ENCODE peak calls at places on chromosome 2, in seven cellular contexts. One of them, this sample, is unnamed.

GRCh38 chr2:38835015-38835601 is 40.6 kb downstream of the DHX57 start:
- DNase-seq in K562: no peak
- DNase-seq in HCT116: peak
- DNase-seq in H1: no peak
- DNase-seq in WTC11: no peak
- DNase-seq in HEK293T: no peak
- DNase-seq in GM12878: no peak
- DNase-seq in this sample: peak

GRCh38 chr2:234492687-234493086 is 4.2 kb downstream of the ARL4C start:
- DNase-seq in HEK293T: no peak
- DNase-seq in K562: no peak
- DNase-seq in HCT116: no peak
- DNase-seq in H1: no peak
- DNase-seq in GM12878: no peak
- DNase-seq in WTC11: no peak
- DNase-seq in this sample: no peak

GRCh38 chr2:215829261-215829660 is 184.1 kb downstream of the MREG start:
- DNase-seq in K562: no peak
- DNase-seq in WTC11: no peak
- DNase-seq in H1: no peak
- DNase-seq in GM12878: no peak
- DNase-seq in HEK293T: no peak
- DNase-seq in HCT116: no peak
- DNase-seq in this sample: no peak

GRCh38 chr2:229445013-229445412 is 173.9 kb upstream of the PID1 start:
- DNase-seq in GM12878: no peak
- DNase-seq in HCT116: peak
- DNase-seq in K562: no peak
- DNase-seq in H1: peak
- DNase-seq in WTC11: no peak
- DNase-seq in HEK293T: no peak
- DNase-seq in this sample: peak

GRCh38 chr2:11304476-11304875 is 40.0 kb downstream of the ROCK2 start:
- DNase-seq in HCT116: no peak
- DNase-seq in HEK293T: no peak
- DNase-seq in WTC11: no peak
- DNase-seq in H1: no peak
- DNase-seq in K562: no peak
- DNase-seq in GM12878: no peak
- DNase-seq in this sample: no peak

GRCh38 chr2:221124542-221125235 is 447.4 kb downstream of the EPHA4 start:
- DNase-seq in K562: no peak
- DNase-seq in WTC11: peak
- DNase-seq in HCT116: no peak
- DNase-seq in GM12878: no peak
- DNase-seq in H1: no peak
- DNase-seq in HEK293T: no peak
- DNase-seq in this sample: no peak

GRCh38 chr2:65724752-65725151 is 292.4 kb upstream of the SPRED2 start:
- DNase-seq in H1: no peak
- DNase-seq in HEK293T: no peak
- DNase-seq in GM12878: no peak
- DNase-seq in HCT116: no peak
- DNase-seq in WTC11: no peak
- DNase-seq in K562: no peak
- DNase-seq in this sample: no peak

GRCh38 chr2:98923244-98923940 is 12.6 kb downstream of the CRACDL start:
- DNase-seq in H1: no peak
- DNase-seq in GM12878: no peak
- DNase-seq in HCT116: no peak
- DNase-seq in K562: no peak
- DNase-seq in WTC11: no peak
- DNase-seq in HEK293T: no peak
- DNase-seq in this sample: no peak

GRCh38 chr2:74001121-74001520 is 16.4 kb downstream of the TET3 start:
- DNase-seq in K562: no peak
- DNase-seq in HCT116: no peak
- DNase-seq in HEK293T: no peak
- DNase-seq in WTC11: no peak
- DNase-seq in H1: no peak
- DNase-seq in GM12878: no peak
- DNase-seq in this sample: no peak

GRCh38 chr2:206160124-206160806 is 570 bp downstream of the EEF1B2 start:
- DNase-seq in WTC11: no peak
- DNase-seq in HEK293T: peak
- DNase-seq in HCT116: no peak
- DNase-seq in K562: peak
- DNase-seq in GM12878: no peak
- DNase-seq in H1: no peak
- DNase-seq in this sample: peak

GRCh38 chr2:133109772-133110171 is 439.8 kb upstream of the LYPD1 start:
- DNase-seq in H1: no peak
- DNase-seq in K562: no peak
- DNase-seq in HCT116: no peak
- DNase-seq in GM12878: no peak
- DNase-seq in WTC11: no peak
- DNase-seq in HEK293T: no peak
- DNase-seq in this sample: no peak

GRCh38 chr2:99112617-99113016 is 28.9 kb upstream of the C2orf15 start:
- DNase-seq in K562: no peak
- DNase-seq in HEK293T: no peak
- DNase-seq in H1: no peak
- DNase-seq in WTC11: no peak
- DNase-seq in HCT116: no peak
- DNase-seq in GM12878: no peak
- DNase-seq in this sample: no peak

GRCh38 chr2:74429487-74430451 is 8.2 kb downstream of the WDR54 start:
- DNase-seq in K562: no peak
- DNase-seq in HEK293T: no peak
- DNase-seq in HCT116: no peak
- DNase-seq in H1: no peak
- DNase-seq in WTC11: no peak
- DNase-seq in GM12878: no peak
- DNase-seq in this sample: peak

GRCh38 chr2:188693111-188693510 is 281.1 kb upstream of the COL3A1 start:
- DNase-seq in K562: no peak
- DNase-seq in HCT116: peak
- DNase-seq in H1: no peak
- DNase-seq in WTC11: no peak
- DNase-seq in GM12878: no peak
- DNase-seq in HEK293T: no peak
- DNase-seq in this sample: no peak
- TF ChIP-seq SP1 in K562: no peak
- TF ChIP-seq SP1 in HCT116: peak
- TF ChIP-seq SP1 in H1: no peak
- TF ChIP-seq SP1 in WTC11: no peak
- TF ChIP-seq SP1 in GM12878: no peak
- TF ChIP-seq SP1 in HEK293T: no peak
- TF ChIP-seq SP1 in this sample: no peak

DNA sequence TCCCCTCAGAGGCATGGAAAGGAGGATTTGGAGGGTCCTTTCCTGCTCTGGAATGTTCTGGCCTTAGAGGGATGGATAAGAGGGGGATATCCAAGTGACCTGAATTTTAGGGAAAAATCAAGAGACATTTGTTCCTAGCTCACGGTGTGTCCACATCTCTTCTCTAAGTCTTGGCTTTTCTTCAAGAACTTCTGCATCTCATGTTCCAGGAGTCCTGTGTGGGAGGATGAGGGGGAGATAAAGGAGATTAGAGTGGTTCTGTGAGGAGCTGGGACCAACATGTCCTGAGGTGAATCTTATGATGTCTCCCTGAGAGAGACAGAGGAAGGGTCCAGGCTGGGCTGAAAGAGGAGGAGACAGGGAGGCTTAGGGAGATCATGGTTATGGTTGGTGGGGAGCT is 11.7 kb downstream of the EMX1 start:
- DNase-seq in GM12878: no peak
- DNase-seq in K562: no peak
- DNase-seq in HEK293T: no peak
- DNase-seq in WTC11: no peak
- DNase-seq in H1: no peak
- DNase-seq in HCT116: no peak
- DNase-seq in this sample: no peak
- TF ChIP-seq SP1 in GM12878: no peak
- TF ChIP-seq SP1 in K562: no peak
- TF ChIP-seq SP1 in HEK293T: no peak
- TF ChIP-seq SP1 in WTC11: no peak
- TF ChIP-seq SP1 in H1: no peak
- TF ChIP-seq SP1 in HCT116: no peak
- TF ChIP-seq SP1 in this sample: no peak

DNA sequence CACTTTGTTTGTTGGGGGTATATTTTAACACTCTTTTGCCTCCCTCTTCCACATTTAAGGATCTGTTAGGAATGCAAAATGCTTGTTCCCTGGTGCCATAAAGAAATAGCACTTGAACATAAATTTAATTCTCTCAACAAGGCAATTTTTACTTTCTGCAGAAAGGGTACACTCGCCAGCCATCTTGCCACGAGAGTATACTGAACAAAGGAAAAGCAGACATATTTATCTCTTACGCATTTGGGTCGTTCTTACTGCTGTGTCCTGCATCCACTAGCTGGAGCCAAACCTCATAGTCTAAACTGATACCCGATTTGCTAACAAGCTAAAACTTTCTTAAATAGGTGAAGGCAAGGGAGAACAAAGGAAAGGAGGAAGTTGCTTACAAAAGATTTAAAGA is 129.5 kb downstream of the B3GNT2 start:
- DNase-seq in H1: no peak
- DNase-seq in K562: no peak
- DNase-seq in WTC11: no peak
- DNase-seq in HCT116: no peak
- DNase-seq in HEK293T: no peak
- DNase-seq in GM12878: no peak
- DNase-seq in this sample: no peak
- TF ChIP-seq SP1 in H1: no peak
- TF ChIP-seq SP1 in K562: no peak
- TF ChIP-seq SP1 in WTC11: no peak
- TF ChIP-seq SP1 in HCT116: no peak
- TF ChIP-seq SP1 in HEK293T: no peak
- TF ChIP-seq SP1 in GM12878: no peak
- TF ChIP-seq SP1 in this sample: no peak

DNA sequence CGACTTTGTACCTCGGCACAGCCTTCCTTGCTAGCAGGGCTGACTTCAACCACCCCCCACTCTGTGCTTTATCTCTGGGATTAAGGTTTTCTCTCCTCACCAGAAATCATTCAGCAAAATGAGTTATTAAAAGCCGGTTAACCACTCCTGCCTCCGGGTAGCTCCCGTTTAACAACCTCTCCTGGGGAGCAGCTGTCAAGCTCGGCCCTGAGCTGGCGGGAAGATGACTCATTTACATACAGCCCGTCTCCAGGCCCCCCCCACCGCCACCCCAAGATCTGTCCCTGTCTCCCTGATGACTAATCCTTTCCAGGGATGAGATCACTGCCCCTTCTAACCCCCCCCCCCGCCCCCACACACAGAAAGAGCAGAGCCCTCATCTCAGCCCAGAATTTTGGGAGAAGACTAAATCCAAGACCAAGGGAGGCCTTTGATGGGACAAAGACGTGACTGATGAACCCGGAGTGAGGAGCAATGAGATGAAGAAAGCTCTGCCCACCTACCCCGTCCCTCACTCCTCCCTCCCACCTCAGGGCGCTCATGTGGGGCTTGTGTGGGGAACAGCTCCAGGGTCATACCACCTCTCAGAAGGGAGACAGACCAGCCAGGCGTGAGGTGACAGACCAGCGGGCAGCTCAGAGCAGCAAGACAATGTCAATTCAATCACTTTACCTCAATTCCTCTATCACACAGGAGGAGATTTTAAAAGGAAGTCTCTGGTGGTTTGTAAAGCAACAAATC is 131.4 kb downstream of the MSH2 start:
- DNase-seq in GM12878: no peak
- DNase-seq in HEK293T: peak
- DNase-seq in WTC11: no peak
- DNase-seq in HCT116: no peak
- DNase-seq in H1: no peak
- DNase-seq in K562: peak
- DNase-seq in this sample: no peak
- TF ChIP-seq SP1 in GM12878: no peak
- TF ChIP-seq SP1 in HEK293T: no peak
- TF ChIP-seq SP1 in WTC11: no peak
- TF ChIP-seq SP1 in HCT116: no peak
- TF ChIP-seq SP1 in H1: no peak
- TF ChIP-seq SP1 in K562: no peak
- TF ChIP-seq SP1 in this sample: no peak

DNA sequence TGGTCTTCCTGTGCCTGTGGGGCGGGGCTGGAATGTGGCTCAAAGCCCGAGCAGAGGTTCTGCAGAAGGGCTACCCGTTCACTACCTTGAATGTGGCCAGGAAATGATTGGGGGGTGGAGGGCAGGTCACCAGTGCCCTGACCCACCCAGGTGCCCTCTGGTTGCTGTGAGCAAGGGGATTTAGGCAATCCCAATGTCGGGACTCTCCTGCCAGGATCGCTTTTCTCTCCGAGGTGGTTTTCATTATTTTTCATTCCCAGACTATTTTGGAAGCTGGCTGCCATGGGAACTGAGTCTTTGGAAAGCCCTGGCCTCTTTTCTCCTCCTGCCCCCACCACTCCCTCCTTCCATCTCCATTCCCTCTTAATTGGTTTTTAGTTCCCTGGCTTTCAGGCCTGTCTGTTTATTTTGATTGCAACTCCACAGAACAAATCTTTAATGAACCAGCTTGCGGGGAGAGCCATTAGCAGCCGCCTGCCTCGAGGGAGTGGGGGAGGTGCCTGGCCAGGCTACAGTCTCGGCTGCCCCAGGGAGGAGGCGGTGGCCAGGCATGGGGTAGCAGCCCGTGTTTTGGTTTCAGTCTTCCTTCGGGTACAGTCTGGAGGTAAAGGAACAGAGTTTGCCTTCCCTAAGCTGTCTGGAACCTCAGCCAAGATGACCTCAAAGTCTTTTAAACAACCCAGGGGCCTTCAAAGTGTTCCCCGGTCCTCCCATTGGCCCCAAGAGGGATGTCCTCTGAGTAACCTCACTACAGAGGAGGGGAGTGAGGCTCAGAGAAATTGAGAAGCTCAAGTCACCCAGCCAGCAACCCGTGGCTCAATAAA is 114.4 kb upstream of the HAAO start:
- DNase-seq in GM12878: no peak
- DNase-seq in HCT116: no peak
- DNase-seq in WTC11: peak
- DNase-seq in H1: no peak
- DNase-seq in K562: peak
- DNase-seq in HEK293T: peak
- DNase-seq in this sample: no peak
- TF ChIP-seq SP1 in GM12878: no peak
- TF ChIP-seq SP1 in HCT116: no peak
- TF ChIP-seq SP1 in WTC11: no peak
- TF ChIP-seq SP1 in H1: no peak
- TF ChIP-seq SP1 in K562: peak
- TF ChIP-seq SP1 in HEK293T: no peak
- TF ChIP-seq SP1 in this sample: no peak

This sample was measured in HepG2.